ENCODE peak calls at places on chromosomes 3 and 15, in nine cellular contexts. One of them, this sample, is unnamed.
A peak's percentile ranks its signal among the peaks of the same experiment; 100 is the strongest.

GRCh38 chr3:169771651-169772529 is 1.3 kb upstream of the MYNN start:
- DNase-seq in germinal center: peak; percentile 21
- DNase-seq in T-cell: peak; percentile 58
- DNase-seq in GM03348: peak; percentile 13
- DNase-seq in activated gamma-delta T cell treated with Interleukin-2 at 50 U/mL for 16 hours: peak; percentile 55
- DNase-seq in NCI-H2081: peak; percentile 94
- DNase-seq in COR-L47: peak; percentile 90
- DNase-seq in naive thymus-derived CD8-positive, alpha-beta T cell: peak; percentile 64
- DNase-seq in astrocyte of the spinal cord: peak; percentile 90
- DNase-seq in this sample: peak; percentile 87

GRCh38 chr3:23738946-23739345 is 66.8 kb upstream of the UBE2E1 start:
- DNase-seq in COR-L47: no peak
- DNase-seq in NCI-H2081: no peak
- DNase-seq in T-cell: no peak
- DNase-seq in activated gamma-delta T cell treated with Interleukin-2 at 50 U/mL for 16 hours: no peak
- DNase-seq in naive thymus-derived CD8-positive, alpha-beta T cell: no peak
- DNase-seq in germinal center: no peak
- DNase-seq in astrocyte of the spinal cord: no peak
- DNase-seq in GM03348: no peak
- DNase-seq in this sample: no peak

GRCh38 chr3:131114201-131114600 is 87.5 kb downstream of the NEK11 start:
- DNase-seq in germinal center: no peak
- DNase-seq in astrocyte of the spinal cord: no peak
- DNase-seq in T-cell: no peak
- DNase-seq in activated gamma-delta T cell treated with Interleukin-2 at 50 U/mL for 16 hours: no peak
- DNase-seq in GM03348: no peak
- DNase-seq in COR-L47: no peak
- DNase-seq in NCI-H2081: no peak
- DNase-seq in naive thymus-derived CD8-positive, alpha-beta T cell: no peak
- DNase-seq in this sample: no peak

GRCh38 chr15:34610388-34610787 is 26.9 kb upstream of the GOLGA8B start:
- DNase-seq in astrocyte of the spinal cord: no peak
- DNase-seq in germinal center: no peak
- DNase-seq in COR-L47: no peak
- DNase-seq in GM03348: peak; percentile 9
- DNase-seq in NCI-H2081: peak; percentile 1
- DNase-seq in activated gamma-delta T cell treated with Interleukin-2 at 50 U/mL for 16 hours: no peak
- DNase-seq in T-cell: no peak
- DNase-seq in naive thymus-derived CD8-positive, alpha-beta T cell: no peak
- DNase-seq in this sample: no peak

GRCh38 chr3:58271901-58272501 is 34.0 kb upstream of the RPP14 start:
- DNase-seq in activated gamma-delta T cell treated with Interleukin-2 at 50 U/mL for 16 hours: no peak
- DNase-seq in T-cell: no peak
- DNase-seq in astrocyte of the spinal cord: peak; percentile 92
- DNase-seq in naive thymus-derived CD8-positive, alpha-beta T cell: no peak
- DNase-seq in GM03348: peak; percentile 92
- DNase-seq in COR-L47: no peak
- DNase-seq in NCI-H2081: no peak
- DNase-seq in germinal center: no peak
- DNase-seq in this sample: peak; percentile 92

GRCh38 chr15:93057618-93058017 is 31.4 kb downstream of the RGMA start:
- DNase-seq in naive thymus-derived CD8-positive, alpha-beta T cell: no peak
- DNase-seq in germinal center: no peak
- DNase-seq in T-cell: no peak
- DNase-seq in astrocyte of the spinal cord: no peak
- DNase-seq in activated gamma-delta T cell treated with Interleukin-2 at 50 U/mL for 16 hours: no peak
- DNase-seq in NCI-H2081: no peak
- DNase-seq in GM03348: no peak
- DNase-seq in COR-L47: no peak
- DNase-seq in this sample: no peak

GRCh38 chr3:194961555-194961954 is 275.9 kb downstream of the FAM43A start:
- DNase-seq in astrocyte of the spinal cord: no peak
- DNase-seq in activated gamma-delta T cell treated with Interleukin-2 at 50 U/mL for 16 hours: no peak
- DNase-seq in NCI-H2081: no peak
- DNase-seq in T-cell: no peak
- DNase-seq in germinal center: no peak
- DNase-seq in GM03348: no peak
- DNase-seq in naive thymus-derived CD8-positive, alpha-beta T cell: no peak
- DNase-seq in COR-L47: no peak
- DNase-seq in this sample: no peak

GRCh38 chr15:69610858-69611257 is 158.2 kb downstream of the RPLP1 start:
- DNase-seq in germinal center: no peak
- DNase-seq in T-cell: no peak
- DNase-seq in COR-L47: no peak
- DNase-seq in astrocyte of the spinal cord: no peak
- DNase-seq in activated gamma-delta T cell treated with Interleukin-2 at 50 U/mL for 16 hours: no peak
- DNase-seq in NCI-H2081: no peak
- DNase-seq in GM03348: no peak
- DNase-seq in naive thymus-derived CD8-positive, alpha-beta T cell: no peak
- DNase-seq in this sample: no peak

GRCh38 chr15:33007295-33007855 is 187.1 kb downstream of the FMN1 start:
- DNase-seq in GM03348: peak; percentile 50
- DNase-seq in astrocyte of the spinal cord: peak; percentile 49
- DNase-seq in NCI-H2081: no peak
- DNase-seq in COR-L47: no peak
- DNase-seq in naive thymus-derived CD8-positive, alpha-beta T cell: no peak
- DNase-seq in germinal center: no peak
- DNase-seq in T-cell: no peak
- DNase-seq in activated gamma-delta T cell treated with Interleukin-2 at 50 U/mL for 16 hours: no peak
- DNase-seq in this sample: peak; percentile 70

GRCh38 chr15:60301024-60301423 is 96.8 kb downstream of the ANXA2 start:
- DNase-seq in GM03348: no peak
- DNase-seq in activated gamma-delta T cell treated with Interleukin-2 at 50 U/mL for 16 hours: no peak
- DNase-seq in T-cell: no peak
- DNase-seq in astrocyte of the spinal cord: no peak
- DNase-seq in naive thymus-derived CD8-positive, alpha-beta T cell: no peak
- DNase-seq in COR-L47: peak; percentile 39
- DNase-seq in NCI-H2081: peak; percentile 39
- DNase-seq in germinal center: no peak
- DNase-seq in this sample: no peak

GRCh38 chr15:46077220-46077619 is 442.4 kb downstream of the SQOR start:
- DNase-seq in astrocyte of the spinal cord: no peak
- DNase-seq in germinal center: no peak
- DNase-seq in T-cell: no peak
- DNase-seq in GM03348: no peak
- DNase-seq in COR-L47: no peak
- DNase-seq in naive thymus-derived CD8-positive, alpha-beta T cell: no peak
- DNase-seq in NCI-H2081: no peak
- DNase-seq in activated gamma-delta T cell treated with Interleukin-2 at 50 U/mL for 16 hours: no peak
- DNase-seq in this sample: no peak

GRCh38 chr3:67648229-67648628 is 6.2 kb downstream of the SUCLG2 start:
- DNase-seq in germinal center: no peak
- DNase-seq in GM03348: no peak
- DNase-seq in COR-L47: no peak
- DNase-seq in T-cell: no peak
- DNase-seq in astrocyte of the spinal cord: no peak
- DNase-seq in activated gamma-delta T cell treated with Interleukin-2 at 50 U/mL for 16 hours: no peak
- DNase-seq in NCI-H2081: no peak
- DNase-seq in naive thymus-derived CD8-positive, alpha-beta T cell: no peak
- DNase-seq in this sample: peak; percentile 15

GRCh38 chr15:71275098-71275497 is 159.8 kb downstream of the THSD4 start:
- DNase-seq in astrocyte of the spinal cord: peak; percentile 87
- DNase-seq in germinal center: no peak
- DNase-seq in COR-L47: no peak
- DNase-seq in GM03348: peak; percentile 45
- DNase-seq in activated gamma-delta T cell treated with Interleukin-2 at 50 U/mL for 16 hours: no peak
- DNase-seq in naive thymus-derived CD8-positive, alpha-beta T cell: no peak
- DNase-seq in NCI-H2081: no peak
- DNase-seq in T-cell: no peak
- DNase-seq in this sample: peak; percentile 62

GRCh38 chr3:128297401-128298138 is 144.3 kb downstream of the EEFSEC start:
- DNase-seq in T-cell: no peak
- DNase-seq in germinal center: no peak
- DNase-seq in naive thymus-derived CD8-positive, alpha-beta T cell: no peak
- DNase-seq in COR-L47: no peak
- DNase-seq in activated gamma-delta T cell treated with Interleukin-2 at 50 U/mL for 16 hours: no peak
- DNase-seq in NCI-H2081: no peak
- DNase-seq in astrocyte of the spinal cord: no peak
- DNase-seq in GM03348: no peak
- DNase-seq in this sample: peak; percentile 64

GRCh38 chr15:85761635-85762034 is 33.1 kb downstream of the KLHL25 start:
- DNase-seq in astrocyte of the spinal cord: peak; percentile 71
- DNase-seq in germinal center: no peak
- DNase-seq in T-cell: no peak
- DNase-seq in GM03348: no peak
- DNase-seq in NCI-H2081: no peak
- DNase-seq in naive thymus-derived CD8-positive, alpha-beta T cell: no peak
- DNase-seq in COR-L47: no peak
- DNase-seq in activated gamma-delta T cell treated with Interleukin-2 at 50 U/mL for 16 hours: no peak
- DNase-seq in this sample: no peak

GRCh38 chr3:64578797-64579196 is 109.0 kb downstream of the ADAMTS9 start:
- DNase-seq in COR-L47: no peak
- DNase-seq in T-cell: no peak
- DNase-seq in germinal center: no peak
- DNase-seq in astrocyte of the spinal cord: no peak
- DNase-seq in GM03348: no peak
- DNase-seq in naive thymus-derived CD8-positive, alpha-beta T cell: no peak
- DNase-seq in NCI-H2081: no peak
- DNase-seq in activated gamma-delta T cell treated with Interleukin-2 at 50 U/mL for 16 hours: no peak
- DNase-seq in this sample: no peak

GRCh38 chr3:125589743-125590142 is 5.6 kb downstream of the OSBPL11 start:
- DNase-seq in naive thymus-derived CD8-positive, alpha-beta T cell: no peak
- DNase-seq in astrocyte of the spinal cord: no peak
- DNase-seq in NCI-H2081: no peak
- DNase-seq in T-cell: no peak
- DNase-seq in activated gamma-delta T cell treated with Interleukin-2 at 50 U/mL for 16 hours: no peak
- DNase-seq in COR-L47: no peak
- DNase-seq in germinal center: peak; percentile 23
- DNase-seq in GM03348: no peak
- DNase-seq in this sample: no peak

GRCh38 chr3:134772591-134772990 is 22.5 kb upstream of the EPHB1 start:
- DNase-seq in naive thymus-derived CD8-positive, alpha-beta T cell: no peak
- DNase-seq in T-cell: no peak
- DNase-seq in germinal center: no peak
- DNase-seq in GM03348: no peak
- DNase-seq in NCI-H2081: no peak
- DNase-seq in activated gamma-delta T cell treated with Interleukin-2 at 50 U/mL for 16 hours: no peak
- DNase-seq in COR-L47: no peak
- DNase-seq in astrocyte of the spinal cord: no peak
- DNase-seq in this sample: no peak

GRCh38 chr3:44468572-44469520 is 8.6 kb downstream of the ZNF445 start:
- DNase-seq in T-cell: no peak
- DNase-seq in activated gamma-delta T cell treated with Interleukin-2 at 50 U/mL for 16 hours: no peak
- DNase-seq in naive thymus-derived CD8-positive, alpha-beta T cell: no peak
- DNase-seq in COR-L47: no peak
- DNase-seq in NCI-H2081: no peak
- DNase-seq in astrocyte of the spinal cord: peak; percentile 49
- DNase-seq in GM03348: no peak
- DNase-seq in germinal center: no peak
- DNase-seq in this sample: peak; percentile 58

This sample was measured in cardiac fibroblast.